ENCODE peak calls at places on chromosome 17, in nine cellular contexts. One of them, this sample, is unnamed.

GRCh38 chr17:80195671-80196529 is 24.2 kb downstream of the SGSH start:
- DNase-seq in CD4-positive, alpha-beta T cell: peak
- DNase-seq in stimulated activated CD4-positive, alpha-beta T cell treated with anti-CD3 and anti-CD28 coated beads, TNF-alpha, amount 100 ng/mL, for 4 hours: peak
- DNase-seq in HuH-7: peak
- DNase-seq in aorta: no peak
- DNase-seq in activated effector memory CD4-positive, alpha-beta T cell treated with Interleukin-2 at 50 U/mL for 16 hours: peak
- DNase-seq in hepatic stellate cell: peak
- DNase-seq in right cardiac atrium: no peak
- DNase-seq in sigmoid colon: no peak
- DNase-seq in this sample: peak

GRCh38 chr17:65783845-65784334 is 222.4 kb upstream of the AXIN2 start:
- DNase-seq in stimulated activated CD4-positive, alpha-beta T cell treated with anti-CD3 and anti-CD28 coated beads, TNF-alpha, amount 100 ng/mL, for 4 hours: no peak
- DNase-seq in hepatic stellate cell: peak
- DNase-seq in right cardiac atrium: no peak
- DNase-seq in HuH-7: no peak
- DNase-seq in aorta: no peak
- DNase-seq in activated effector memory CD4-positive, alpha-beta T cell treated with Interleukin-2 at 50 U/mL for 16 hours: no peak
- DNase-seq in CD4-positive, alpha-beta T cell: no peak
- DNase-seq in sigmoid colon: no peak
- DNase-seq in this sample: no peak

GRCh38 chr17:16282522-16282921 is 65.5 kb downstream of the PIGL start:
- DNase-seq in stimulated activated CD4-positive, alpha-beta T cell treated with anti-CD3 and anti-CD28 coated beads, TNF-alpha, amount 100 ng/mL, for 4 hours: no peak
- DNase-seq in aorta: no peak
- DNase-seq in sigmoid colon: no peak
- DNase-seq in hepatic stellate cell: peak
- DNase-seq in HuH-7: no peak
- DNase-seq in activated effector memory CD4-positive, alpha-beta T cell treated with Interleukin-2 at 50 U/mL for 16 hours: no peak
- DNase-seq in CD4-positive, alpha-beta T cell: no peak
- DNase-seq in right cardiac atrium: no peak
- DNase-seq in this sample: no peak

GRCh38 chr17:78671607-78672404 is 94.6 kb upstream of the DNAH17 start:
- DNase-seq in hepatic stellate cell: no peak
- DNase-seq in right cardiac atrium: no peak
- DNase-seq in stimulated activated CD4-positive, alpha-beta T cell treated with anti-CD3 and anti-CD28 coated beads, TNF-alpha, amount 100 ng/mL, for 4 hours: no peak
- DNase-seq in HuH-7: no peak
- DNase-seq in sigmoid colon: no peak
- DNase-seq in activated effector memory CD4-positive, alpha-beta T cell treated with Interleukin-2 at 50 U/mL for 16 hours: no peak
- DNase-seq in aorta: no peak
- DNase-seq in CD4-positive, alpha-beta T cell: no peak
- DNase-seq in this sample: no peak

GRCh38 chr17:46768540-46768870 is 50.0 kb downstream of the WNT3 start:
- DNase-seq in right cardiac atrium: no peak
- DNase-seq in activated effector memory CD4-positive, alpha-beta T cell treated with Interleukin-2 at 50 U/mL for 16 hours: no peak
- DNase-seq in stimulated activated CD4-positive, alpha-beta T cell treated with anti-CD3 and anti-CD28 coated beads, TNF-alpha, amount 100 ng/mL, for 4 hours: no peak
- DNase-seq in aorta: no peak
- DNase-seq in CD4-positive, alpha-beta T cell: no peak
- DNase-seq in HuH-7: no peak
- DNase-seq in hepatic stellate cell: no peak
- DNase-seq in sigmoid colon: no peak
- DNase-seq in this sample: no peak

GRCh38 chr17:46979023-46979870 is at the start of gene RPRML:
- DNase-seq in CD4-positive, alpha-beta T cell: no peak
- DNase-seq in HuH-7: peak
- DNase-seq in stimulated activated CD4-positive, alpha-beta T cell treated with anti-CD3 and anti-CD28 coated beads, TNF-alpha, amount 100 ng/mL, for 4 hours: no peak
- DNase-seq in activated effector memory CD4-positive, alpha-beta T cell treated with Interleukin-2 at 50 U/mL for 16 hours: no peak
- DNase-seq in aorta: peak
- DNase-seq in hepatic stellate cell: no peak
- DNase-seq in sigmoid colon: no peak
- DNase-seq in right cardiac atrium: peak
- DNase-seq in this sample: peak

GRCh38 chr17:35021520-35022380 is 41.4 kb downstream of the LIG3 start:
- DNase-seq in activated effector memory CD4-positive, alpha-beta T cell treated with Interleukin-2 at 50 U/mL for 16 hours: no peak
- DNase-seq in stimulated activated CD4-positive, alpha-beta T cell treated with anti-CD3 and anti-CD28 coated beads, TNF-alpha, amount 100 ng/mL, for 4 hours: no peak
- DNase-seq in hepatic stellate cell: no peak
- DNase-seq in HuH-7: no peak
- DNase-seq in right cardiac atrium: no peak
- DNase-seq in CD4-positive, alpha-beta T cell: no peak
- DNase-seq in aorta: no peak
- DNase-seq in sigmoid colon: no peak
- DNase-seq in this sample: no peak

GRCh38 chr17:59845595-59846390 is 47.0 kb downstream of the TUBD1 start:
- DNase-seq in hepatic stellate cell: peak
- DNase-seq in aorta: no peak
- DNase-seq in activated effector memory CD4-positive, alpha-beta T cell treated with Interleukin-2 at 50 U/mL for 16 hours: no peak
- DNase-seq in CD4-positive, alpha-beta T cell: no peak
- DNase-seq in sigmoid colon: peak
- DNase-seq in stimulated activated CD4-positive, alpha-beta T cell treated with anti-CD3 and anti-CD28 coated beads, TNF-alpha, amount 100 ng/mL, for 4 hours: no peak
- DNase-seq in HuH-7: no peak
- DNase-seq in right cardiac atrium: no peak
- DNase-seq in this sample: peak

GRCh38 chr17:78391843-78392242 is 13.4 kb downstream of the PGS1 start:
- DNase-seq in activated effector memory CD4-positive, alpha-beta T cell treated with Interleukin-2 at 50 U/mL for 16 hours: no peak
- DNase-seq in CD4-positive, alpha-beta T cell: no peak
- DNase-seq in hepatic stellate cell: peak
- DNase-seq in sigmoid colon: no peak
- DNase-seq in stimulated activated CD4-positive, alpha-beta T cell treated with anti-CD3 and anti-CD28 coated beads, TNF-alpha, amount 100 ng/mL, for 4 hours: no peak
- DNase-seq in HuH-7: no peak
- DNase-seq in aorta: no peak
- DNase-seq in right cardiac atrium: no peak
- DNase-seq in this sample: no peak

GRCh38 chr17:11303773-11304394 is 62.9 kb downstream of the SHISA6 start:
- DNase-seq in hepatic stellate cell: no peak
- DNase-seq in right cardiac atrium: no peak
- DNase-seq in activated effector memory CD4-positive, alpha-beta T cell treated with Interleukin-2 at 50 U/mL for 16 hours: no peak
- DNase-seq in sigmoid colon: no peak
- DNase-seq in CD4-positive, alpha-beta T cell: no peak
- DNase-seq in stimulated activated CD4-positive, alpha-beta T cell treated with anti-CD3 and anti-CD28 coated beads, TNF-alpha, amount 100 ng/mL, for 4 hours: no peak
- DNase-seq in aorta: no peak
- DNase-seq in HuH-7: no peak
- DNase-seq in this sample: no peak

GRCh38 chr17:82212331-82213250 is at the start of gene CCDC57:
- DNase-seq in right cardiac atrium: peak
- DNase-seq in CD4-positive, alpha-beta T cell: no peak
- DNase-seq in aorta: peak
- DNase-seq in sigmoid colon: peak
- DNase-seq in stimulated activated CD4-positive, alpha-beta T cell treated with anti-CD3 and anti-CD28 coated beads, TNF-alpha, amount 100 ng/mL, for 4 hours: no peak
- DNase-seq in hepatic stellate cell: peak
- DNase-seq in activated effector memory CD4-positive, alpha-beta T cell treated with Interleukin-2 at 50 U/mL for 16 hours: peak
- DNase-seq in HuH-7: peak
- DNase-seq in this sample: peak

GRCh38 chr17:73806768-73807167 is 162.5 kb upstream of the SDK2 start:
- DNase-seq in stimulated activated CD4-positive, alpha-beta T cell treated with anti-CD3 and anti-CD28 coated beads, TNF-alpha, amount 100 ng/mL, for 4 hours: no peak
- DNase-seq in hepatic stellate cell: no peak
- DNase-seq in right cardiac atrium: no peak
- DNase-seq in CD4-positive, alpha-beta T cell: no peak
- DNase-seq in activated effector memory CD4-positive, alpha-beta T cell treated with Interleukin-2 at 50 U/mL for 16 hours: no peak
- DNase-seq in sigmoid colon: no peak
- DNase-seq in aorta: no peak
- DNase-seq in HuH-7: no peak
- DNase-seq in this sample: no peak

GRCh38 chr17:43434902-43435319 is 36.1 kb downstream of the ARL4D start:
- DNase-seq in sigmoid colon: no peak
- DNase-seq in aorta: no peak
- DNase-seq in stimulated activated CD4-positive, alpha-beta T cell treated with anti-CD3 and anti-CD28 coated beads, TNF-alpha, amount 100 ng/mL, for 4 hours: no peak
- DNase-seq in right cardiac atrium: no peak
- DNase-seq in CD4-positive, alpha-beta T cell: no peak
- DNase-seq in hepatic stellate cell: no peak
- DNase-seq in activated effector memory CD4-positive, alpha-beta T cell treated with Interleukin-2 at 50 U/mL for 16 hours: no peak
- DNase-seq in HuH-7: no peak
- DNase-seq in this sample: no peak

GRCh38 chr17:1298616-1299015 is 19.2 kb downstream of the TRARG1 start:
- DNase-seq in sigmoid colon: no peak
- DNase-seq in CD4-positive, alpha-beta T cell: peak
- DNase-seq in stimulated activated CD4-positive, alpha-beta T cell treated with anti-CD3 and anti-CD28 coated beads, TNF-alpha, amount 100 ng/mL, for 4 hours: peak
- DNase-seq in HuH-7: no peak
- DNase-seq in aorta: no peak
- DNase-seq in hepatic stellate cell: no peak
- DNase-seq in activated effector memory CD4-positive, alpha-beta T cell treated with Interleukin-2 at 50 U/mL for 16 hours: peak
- DNase-seq in right cardiac atrium: no peak
- DNase-seq in this sample: peak

GRCh38 chr17:49595980-49596379 is 20.3 kb downstream of the NXPH3 start:
- DNase-seq in HuH-7: no peak
- DNase-seq in right cardiac atrium: no peak
- DNase-seq in hepatic stellate cell: no peak
- DNase-seq in stimulated activated CD4-positive, alpha-beta T cell treated with anti-CD3 and anti-CD28 coated beads, TNF-alpha, amount 100 ng/mL, for 4 hours: no peak
- DNase-seq in CD4-positive, alpha-beta T cell: no peak
- DNase-seq in sigmoid colon: no peak
- DNase-seq in activated effector memory CD4-positive, alpha-beta T cell treated with Interleukin-2 at 50 U/mL for 16 hours: no peak
- DNase-seq in aorta: no peak
- DNase-seq in this sample: no peak

GRCh38 chr17:35898283-35899070 is 18.3 kb upstream of the CCL5 start:
- DNase-seq in right cardiac atrium: no peak
- DNase-seq in hepatic stellate cell: no peak
- DNase-seq in sigmoid colon: no peak
- DNase-seq in HuH-7: no peak
- DNase-seq in stimulated activated CD4-positive, alpha-beta T cell treated with anti-CD3 and anti-CD28 coated beads, TNF-alpha, amount 100 ng/mL, for 4 hours: no peak
- DNase-seq in aorta: no peak
- DNase-seq in CD4-positive, alpha-beta T cell: no peak
- DNase-seq in activated effector memory CD4-positive, alpha-beta T cell treated with Interleukin-2 at 50 U/mL for 16 hours: no peak
- DNase-seq in this sample: peak

GRCh38 chr17:45246861-45247428 is 14.9 kb downstream of the SPATA32 start:
- DNase-seq in CD4-positive, alpha-beta T cell: peak
- DNase-seq in hepatic stellate cell: peak
- DNase-seq in stimulated activated CD4-positive, alpha-beta T cell treated with anti-CD3 and anti-CD28 coated beads, TNF-alpha, amount 100 ng/mL, for 4 hours: no peak
- DNase-seq in activated effector memory CD4-positive, alpha-beta T cell treated with Interleukin-2 at 50 U/mL for 16 hours: no peak
- DNase-seq in right cardiac atrium: no peak
- DNase-seq in aorta: no peak
- DNase-seq in sigmoid colon: no peak
- DNase-seq in HuH-7: peak
- DNase-seq in this sample: peak

GRCh38 chr17:38349097-38349904 is 2.3 kb upstream of the SOCS7 start:
- DNase-seq in right cardiac atrium: peak
- DNase-seq in sigmoid colon: peak
- DNase-seq in aorta: peak
- DNase-seq in CD4-positive, alpha-beta T cell: peak
- DNase-seq in hepatic stellate cell: peak
- DNase-seq in activated effector memory CD4-positive, alpha-beta T cell treated with Interleukin-2 at 50 U/mL for 16 hours: peak
- DNase-seq in HuH-7: peak
- DNase-seq in stimulated activated CD4-positive, alpha-beta T cell treated with anti-CD3 and anti-CD28 coated beads, TNF-alpha, amount 100 ng/mL, for 4 hours: peak
- DNase-seq in this sample: peak

GRCh38 chr17:15934866-15935265 is 10.1 kb upstream of the ADORA2B start:
- DNase-seq in activated effector memory CD4-positive, alpha-beta T cell treated with Interleukin-2 at 50 U/mL for 16 hours: no peak
- DNase-seq in aorta: no peak
- DNase-seq in HuH-7: no peak
- DNase-seq in right cardiac atrium: no peak
- DNase-seq in CD4-positive, alpha-beta T cell: no peak
- DNase-seq in sigmoid colon: no peak
- DNase-seq in hepatic stellate cell: no peak
- DNase-seq in stimulated activated CD4-positive, alpha-beta T cell treated with anti-CD3 and anti-CD28 coated beads, TNF-alpha, amount 100 ng/mL, for 4 hours: no peak
- DNase-seq in this sample: no peak

GRCh38 chr17:79524201-79524882 is 86.5 kb downstream of the RBFOX3 start:
- DNase-seq in CD4-positive, alpha-beta T cell: no peak
- DNase-seq in aorta: no peak
- DNase-seq in HuH-7: no peak
- DNase-seq in activated effector memory CD4-positive, alpha-beta T cell treated with Interleukin-2 at 50 U/mL for 16 hours: no peak
- DNase-seq in stimulated activated CD4-positive, alpha-beta T cell treated with anti-CD3 and anti-CD28 coated beads, TNF-alpha, amount 100 ng/mL, for 4 hours: no peak
- DNase-seq in sigmoid colon: no peak
- DNase-seq in right cardiac atrium: no peak
- DNase-seq in hepatic stellate cell: no peak
- DNase-seq in this sample: no peak

GRCh38 chr17:35051579-35052239 is 11.8 kb downstream of the RFFL start:
- DNase-seq in sigmoid colon: no peak
- DNase-seq in right cardiac atrium: no peak
- DNase-seq in activated effector memory CD4-positive, alpha-beta T cell treated with Interleukin-2 at 50 U/mL for 16 hours: no peak
- DNase-seq in stimulated activated CD4-positive, alpha-beta T cell treated with anti-CD3 and anti-CD28 coated beads, TNF-alpha, amount 100 ng/mL, for 4 hours: no peak
- DNase-seq in aorta: no peak
- DNase-seq in HuH-7: peak
- DNase-seq in CD4-positive, alpha-beta T cell: no peak
- DNase-seq in hepatic stellate cell: no peak
- DNase-seq in this sample: peak

GRCh38 chr17:55903028-55903690 is 152.3 kb downstream of the PCTP start:
- DNase-seq in activated effector memory CD4-positive, alpha-beta T cell treated with Interleukin-2 at 50 U/mL for 16 hours: no peak
- DNase-seq in CD4-positive, alpha-beta T cell: no peak
- DNase-seq in right cardiac atrium: no peak
- DNase-seq in hepatic stellate cell: no peak
- DNase-seq in aorta: no peak
- DNase-seq in sigmoid colon: no peak
- DNase-seq in HuH-7: no peak
- DNase-seq in stimulated activated CD4-positive, alpha-beta T cell treated with anti-CD3 and anti-CD28 coated beads, TNF-alpha, amount 100 ng/mL, for 4 hours: no peak
- DNase-seq in this sample: no peak

GRCh38 chr17:1762906-1763829 is 1.3 kb downstream of the SERPINF1 start:
- DNase-seq in hepatic stellate cell: no peak
- DNase-seq in stimulated activated CD4-positive, alpha-beta T cell treated with anti-CD3 and anti-CD28 coated beads, TNF-alpha, amount 100 ng/mL, for 4 hours: no peak
- DNase-seq in sigmoid colon: peak
- DNase-seq in right cardiac atrium: peak
- DNase-seq in activated effector memory CD4-positive, alpha-beta T cell treated with Interleukin-2 at 50 U/mL for 16 hours: no peak
- DNase-seq in HuH-7: peak
- DNase-seq in aorta: no peak
- DNase-seq in CD4-positive, alpha-beta T cell: no peak
- DNase-seq in this sample: no peak

GRCh38 chr17:80287806-80288579 is 27.3 kb downstream of the RNF213 start:
- DNase-seq in CD4-positive, alpha-beta T cell: no peak
- DNase-seq in sigmoid colon: no peak
- DNase-seq in stimulated activated CD4-positive, alpha-beta T cell treated with anti-CD3 and anti-CD28 coated beads, TNF-alpha, amount 100 ng/mL, for 4 hours: no peak
- DNase-seq in HuH-7: no peak
- DNase-seq in hepatic stellate cell: no peak
- DNase-seq in right cardiac atrium: no peak
- DNase-seq in aorta: no peak
- DNase-seq in activated effector memory CD4-positive, alpha-beta T cell treated with Interleukin-2 at 50 U/mL for 16 hours: no peak
- DNase-seq in this sample: no peak

GRCh38 chr17:14474591-14474990 is 173.7 kb downstream of the HS3ST3B1 start:
- DNase-seq in activated effector memory CD4-positive, alpha-beta T cell treated with Interleukin-2 at 50 U/mL for 16 hours: no peak
- DNase-seq in aorta: no peak
- DNase-seq in HuH-7: no peak
- DNase-seq in hepatic stellate cell: no peak
- DNase-seq in sigmoid colon: no peak
- DNase-seq in stimulated activated CD4-positive, alpha-beta T cell treated with anti-CD3 and anti-CD28 coated beads, TNF-alpha, amount 100 ng/mL, for 4 hours: no peak
- DNase-seq in CD4-positive, alpha-beta T cell: no peak
- DNase-seq in right cardiac atrium: no peak
- DNase-seq in this sample: no peak

GRCh38 chr17:40058151-40058784 is 4.1 kb upstream of the MED24 start:
- DNase-seq in hepatic stellate cell: no peak
- DNase-seq in aorta: no peak
- DNase-seq in HuH-7: no peak
- DNase-seq in right cardiac atrium: no peak
- DNase-seq in CD4-positive, alpha-beta T cell: no peak
- DNase-seq in sigmoid colon: no peak
- DNase-seq in activated effector memory CD4-positive, alpha-beta T cell treated with Interleukin-2 at 50 U/mL for 16 hours: no peak
- DNase-seq in stimulated activated CD4-positive, alpha-beta T cell treated with anti-CD3 and anti-CD28 coated beads, TNF-alpha, amount 100 ng/mL, for 4 hours: no peak
- DNase-seq in this sample: no peak

GRCh38 chr17:7004398-7005253 is 7.8 kb upstream of the RNASEK start:
- DNase-seq in sigmoid colon: no peak
- DNase-seq in right cardiac atrium: no peak
- DNase-seq in stimulated activated CD4-positive, alpha-beta T cell treated with anti-CD3 and anti-CD28 coated beads, TNF-alpha, amount 100 ng/mL, for 4 hours: no peak
- DNase-seq in hepatic stellate cell: no peak
- DNase-seq in aorta: peak
- DNase-seq in CD4-positive, alpha-beta T cell: no peak
- DNase-seq in activated effector memory CD4-positive, alpha-beta T cell treated with Interleukin-2 at 50 U/mL for 16 hours: no peak
- DNase-seq in HuH-7: peak
- DNase-seq in this sample: peak

GRCh38 chr17:15966183-15966878 is 21.4 kb downstream of the ADORA2B start:
- DNase-seq in hepatic stellate cell: no peak
- DNase-seq in sigmoid colon: peak
- DNase-seq in CD4-positive, alpha-beta T cell: no peak
- DNase-seq in stimulated activated CD4-positive, alpha-beta T cell treated with anti-CD3 and anti-CD28 coated beads, TNF-alpha, amount 100 ng/mL, for 4 hours: no peak
- DNase-seq in HuH-7: peak
- DNase-seq in right cardiac atrium: no peak
- DNase-seq in aorta: no peak
- DNase-seq in activated effector memory CD4-positive, alpha-beta T cell treated with Interleukin-2 at 50 U/mL for 16 hours: no peak
- DNase-seq in this sample: no peak

GRCh38 chr17:20095366-20096080 is 86.4 kb downstream of the SPECC1 start:
- DNase-seq in CD4-positive, alpha-beta T cell: no peak
- DNase-seq in HuH-7: peak
- DNase-seq in right cardiac atrium: peak
- DNase-seq in sigmoid colon: peak
- DNase-seq in aorta: peak
- DNase-seq in hepatic stellate cell: peak
- DNase-seq in stimulated activated CD4-positive, alpha-beta T cell treated with anti-CD3 and anti-CD28 coated beads, TNF-alpha, amount 100 ng/mL, for 4 hours: no peak
- DNase-seq in activated effector memory CD4-positive, alpha-beta T cell treated with Interleukin-2 at 50 U/mL for 16 hours: no peak
- DNase-seq in this sample: no peak

GRCh38 chr17:50953831-50954601 is 87.9 kb upstream of the TOB1 start:
- DNase-seq in activated effector memory CD4-positive, alpha-beta T cell treated with Interleukin-2 at 50 U/mL for 16 hours: no peak
- DNase-seq in hepatic stellate cell: peak
- DNase-seq in HuH-7: no peak
- DNase-seq in CD4-positive, alpha-beta T cell: no peak
- DNase-seq in aorta: peak
- DNase-seq in sigmoid colon: peak
- DNase-seq in stimulated activated CD4-positive, alpha-beta T cell treated with anti-CD3 and anti-CD28 coated beads, TNF-alpha, amount 100 ng/mL, for 4 hours: no peak
- DNase-seq in right cardiac atrium: no peak
- DNase-seq in this sample: no peak

GRCh38 chr17:56699186-56699895 is 105.8 kb downstream of the NOG start:
- DNase-seq in activated effector memory CD4-positive, alpha-beta T cell treated with Interleukin-2 at 50 U/mL for 16 hours: no peak
- DNase-seq in CD4-positive, alpha-beta T cell: no peak
- DNase-seq in hepatic stellate cell: peak
- DNase-seq in right cardiac atrium: peak
- DNase-seq in stimulated activated CD4-positive, alpha-beta T cell treated with anti-CD3 and anti-CD28 coated beads, TNF-alpha, amount 100 ng/mL, for 4 hours: no peak
- DNase-seq in aorta: peak
- DNase-seq in sigmoid colon: peak
- DNase-seq in HuH-7: no peak
- DNase-seq in this sample: no peak